ENCODE peak calls at places on chromosomes 6 and 20, in eight cellular contexts. B is fibroblast of mammary gland; P is CD8-positive, alpha-beta T cell; S is choroid plexus epithelial cell; H is A549; O is SK-N-SH; U is sigmoid colon; K is lung. L is an unnamed sample.

GRCh38 chr6:28209753-28210535 is 15.1 kb upstream of the ZSCAN9 start:
- DNase-seq in P (no peak), B (no peak), O (no peak), S (no peak), K (no peak), U (no peak), H (no peak), L (no peak)

GRCh38 chr6:16544006-16544405 is 217.3 kb downstream of the ATXN1 start:
- DNase-seq in K (no peak), O (no peak), U (no peak), B (peak; percentile 54), S (peak; percentile 52), H (no peak), P (no peak), L (peak; percentile 39)

GRCh38 chr6:44494011-44494501 is 106.5 kb downstream of the CDC5L start:
- DNase-seq in P (no peak), S (peak; percentile 46), O (no peak), U (no peak), K (no peak), B (peak; percentile 90), H (peak; percentile 35), L (no peak)

GRCh38 chr6:151805286-151805840 is 2.1 kb upstream of the ESR1 start:
- DNase-seq in P (no peak), U (no peak), H (no peak), O (peak; percentile 14), S (no peak), B (no peak), K (no peak), L (no peak)

GRCh38 chr6:126195625-126196236 is 144.2 kb upstream of the CENPW start:
- DNase-seq in B (no peak), S (peak; percentile 39), O (no peak), P (no peak), U (no peak), K (no peak), H (no peak), L (no peak)

GRCh38 chr20:49704932-49705336 is 8.7 kb downstream of the B4GALT5 start:
- DNase-seq in U (no peak), H (no peak), S (no peak), K (no peak), P (no peak), B (no peak), O (no peak), L (no peak)

GRCh38 chr6:1622851-1623768 is 13.4 kb downstream of the FOXC1 start:
- DNase-seq in B (no peak), H (no peak), P (no peak), O (no peak), S (no peak), K (no peak), U (peak; percentile 32), L (no peak)

GRCh38 chr6:150079604-150080003 is 10.7 kb upstream of the ULBP3 start:
- DNase-seq in H (no peak), K (no peak), S (peak; percentile 35), B (no peak), U (no peak), P (no peak), O (no peak), L (no peak)

GRCh38 chr6:168433898-168434297 is 7.1 kb upstream of the SMOC2 start:
- DNase-seq in U (no peak), B (no peak), O (no peak), H (no peak), K (no peak), S (no peak), P (no peak), L (no peak)

GRCh38 chr6:48928937-48929336 is 534.1 kb downstream of the MMUT start:
- DNase-seq in U (no peak), B (no peak), S (peak; percentile 10), O (no peak), P (no peak), H (no peak), K (no peak), L (no peak)

GRCh38 chr6:37514840-37515239 is 15.1 kb upstream of the CCDC167 start:
- DNase-seq in B (no peak), P (no peak), S (no peak), O (no peak), K (no peak), H (no peak), U (no peak), L (no peak)

GRCh38 chr6:113758725-113759576 is 98.2 kb upstream of the MARCKS start:
- DNase-seq in U (no peak), S (peak; percentile 44), K (no peak), B (no peak), O (no peak), H (no peak), P (no peak), L (no peak)

GRCh38 chr6:167827062-167827587 is 414 bp downstream of the AFDN start:
- DNase-seq in P (no peak), U (peak; percentile 70), B (no peak), O (peak; percentile 84), K (no peak), S (no peak), H (no peak), L (peak; percentile 64)

GRCh38 chr6:47681201-47681990 is 17.0 kb upstream of the ADGRF4 start:
- DNase-seq in P (no peak), K (no peak), H (no peak), U (no peak), B (no peak), O (no peak), S (no peak), L (no peak)

GRCh38 chr6:166112580-166112979 is 55.1 kb downstream of the TBXT start:
- DNase-seq in O (no peak), P (no peak), U (no peak), H (peak; percentile 86), K (no peak), B (peak; percentile 75), S (peak; percentile 50), L (no peak)

GRCh38 chr6:106370639-106371038 is 10.1 kb downstream of the CRYBG1 start:
- DNase-seq in U (no peak), B (no peak), O (no peak), H (no peak), S (no peak), P (no peak), K (no peak), L (no peak)

GRCh38 chr6:46299253-46299652 is 128.5 kb upstream of the ENPP5 start:
- DNase-seq in H (no peak), O (no peak), K (no peak), S (no peak), U (no peak), P (no peak), B (no peak), L (no peak)

GRCh38 chr20:36273414-36274247 is 32.5 kb upstream of the DLGAP4 start:
- DNase-seq in U (peak; percentile 34), P (no peak), K (no peak), B (peak; percentile 43), H (peak; percentile 28), O (peak; percentile 51), S (peak; percentile 45), L (no peak)
- TF ChIP-seq CTCF in U (no peak), P (no peak), K (no peak), B (peak; percentile 49), H (peak; percentile 56), O (peak; percentile 43), S (peak; percentile 67), L (no peak)

DNA sequence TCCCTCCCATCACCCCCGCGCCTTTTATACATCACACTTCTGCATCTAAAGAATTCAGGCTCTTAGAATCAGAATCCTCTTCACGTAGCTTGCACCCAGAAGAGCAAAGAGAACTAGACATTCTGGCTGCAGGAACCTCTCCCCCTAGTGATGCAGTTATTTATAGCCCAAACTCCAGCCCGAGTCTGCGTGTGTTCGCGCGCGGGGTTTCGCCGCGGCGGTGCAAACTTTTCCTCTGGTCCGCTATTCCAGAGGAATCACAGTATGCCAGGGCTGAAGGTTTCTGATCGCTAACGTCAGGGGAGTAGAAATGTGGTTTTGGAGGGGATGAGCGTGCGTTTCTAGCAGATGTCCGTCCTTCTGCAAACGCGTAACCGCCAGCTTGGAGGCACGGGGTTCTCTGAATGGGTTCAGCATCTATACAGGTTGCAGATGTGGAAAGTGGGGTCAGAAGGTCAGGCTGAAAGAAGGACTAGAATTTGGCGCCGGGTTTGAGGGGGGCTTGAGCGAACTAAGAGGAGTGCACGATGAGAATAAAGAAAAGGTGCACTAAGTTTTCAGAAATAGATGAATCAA is 1.9 kb downstream of the EPHA7 start:
- DNase-seq in B (no peak), P (no peak), O (peak; percentile 40), H (peak; percentile 4), K (no peak), S (peak; percentile 53), U (peak; percentile 60), L (peak; percentile 37)
- TF ChIP-seq CTCF in B (no peak), P (no peak), O (no peak), H (no peak), K (no peak), S (peak; percentile 46), U (no peak), L (no peak)

GRCh38 chr20:20130399-20130798 is 78.1 kb downstream of the CFAP61 start:
- DNase-seq in O (no peak), S (peak; percentile 10), U (no peak), H (no peak), P (no peak), K (no peak), B (peak; percentile 5), L (no peak)
- TF ChIP-seq CTCF in O (peak; percentile 32), S (peak; percentile 33), U (no peak), H (peak; percentile 20), P (no peak), K (no peak), B (peak; percentile 2), L (no peak)

GRCh38 chr6:161198176-161198575 is 75.7 kb downstream of the AGPAT4 start:
- DNase-seq in B (peak; percentile 71), H (no peak), O (no peak), P (no peak), K (no peak), U (no peak), S (no peak), L (no peak)

GRCh38 chr6:161194374-161194773 is 79.5 kb downstream of the AGPAT4 start:
- DNase-seq in S (no peak), B (no peak), K (no peak), P (no peak), H (no peak), O (no peak), U (no peak), L (no peak)

GRCh38 chr6:161192636-161193411 is 81.0 kb downstream of the AGPAT4 start:
- DNase-seq in K (no peak), O (no peak), P (no peak), B (no peak), S (no peak), H (no peak), U (no peak), L (no peak)

GRCh38 chr6:161198781-161199505 is 74.9 kb downstream of the AGPAT4 start:
- DNase-seq in P (no peak), U (no peak), K (no peak), S (no peak), O (no peak), H (no peak), B (no peak), L (no peak)

DNA sequence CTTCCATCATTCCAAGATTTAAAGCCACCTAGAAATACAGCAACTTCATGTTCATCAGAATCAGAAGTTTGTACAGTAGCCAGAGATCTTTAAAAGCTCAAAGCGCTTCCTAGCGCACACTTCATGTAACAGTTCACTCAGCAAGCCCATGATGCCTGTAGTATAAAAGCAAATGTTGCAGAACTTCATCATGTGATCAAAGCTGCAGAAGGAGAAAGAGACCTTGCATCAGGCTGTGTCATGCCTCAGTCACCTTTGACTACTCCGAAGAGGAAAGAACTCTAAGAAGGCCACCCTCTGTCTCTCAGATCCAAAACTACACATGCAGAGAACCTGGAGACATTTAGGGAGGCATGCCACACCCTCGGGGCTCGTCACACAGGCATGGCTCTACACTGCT is 78.4 kb downstream of the AGPAT4 start:
- DNase-seq in P (no peak), S (no peak), O (no peak), B (peak; percentile 32), K (no peak), H (no peak), U (no peak), L (no peak)
- TF ChIP-seq CTCF in P (no peak), S (no peak), O (no peak), B (no peak), K (no peak), H (no peak), U (no peak), L (no peak)